ENCODE peak calls at places on chromosome X, in five cellular contexts. P is HepG2, R is HEK293T, Q is SK-N-SH, L is K562. O is an unnamed sample.

GRCh38 chrX:43731086-43731485 is 75.0 kb downstream of the MAOA start:
- DNase-seq in R (no peak), L (no peak), P (no peak), Q (no peak), O (no peak)

GRCh38 chrX:46180258-46180687 is 364.9 kb downstream of the ZNF674 start:
- DNase-seq in R (no peak), P (peak), Q (no peak), L (peak), O (peak)

GRCh38 chrX:24760601-24761000 is 66.9 kb downstream of the POLA1 start:
- DNase-seq in L (no peak), Q (no peak), P (no peak), R (no peak), O (no peak)

GRCh38 chrX:40539214-40540142 is 41.3 kb upstream of the ATP6AP2 start:
- DNase-seq in L (peak), R (peak), P (no peak), Q (no peak), O (peak)

GRCh38 chrX:67693928-67694327 is 150.1 kb downstream of the AR start:
- DNase-seq in R (no peak), P (no peak), Q (no peak), L (no peak), O (no peak)

GRCh38 chrX:136577562-136577961 is 45.5 kb downstream of the VGLL1 start:
- DNase-seq in R (peak), Q (peak), P (peak), L (peak), O (no peak)

GRCh38 chrX:46645614-46646013 is 72.0 kb downstream of the CHST7 start:
- DNase-seq in Q (no peak), L (no peak), R (no peak), P (no peak), O (no peak)

GRCh38 chrX:104098151-104098808 is 14.0 kb upstream of the ZCCHC18 start:
- DNase-seq in P (peak), R (peak), Q (peak), L (peak), O (no peak)

GRCh38 chrX:16931371-16931770 is 15.1 kb upstream of the REPS2 start:
- DNase-seq in R (no peak), L (peak), Q (no peak), P (no peak), O (no peak)

GRCh38 chrX:101642086-101642485 is 17.6 kb downstream of the ARMCX2 start:
- DNase-seq in Q (no peak), L (no peak), R (no peak), P (no peak), O (no peak)

GRCh38 chrX:15299945-15300851 is 15.2 kb downstream of the ASB11 start:
- DNase-seq in R (peak), P (peak), Q (peak), L (peak), O (no peak)
- TF ChIP-seq FOXM1 in R (no peak), P (no peak), Q (no peak), L (no peak), O (no peak)

DNA sequence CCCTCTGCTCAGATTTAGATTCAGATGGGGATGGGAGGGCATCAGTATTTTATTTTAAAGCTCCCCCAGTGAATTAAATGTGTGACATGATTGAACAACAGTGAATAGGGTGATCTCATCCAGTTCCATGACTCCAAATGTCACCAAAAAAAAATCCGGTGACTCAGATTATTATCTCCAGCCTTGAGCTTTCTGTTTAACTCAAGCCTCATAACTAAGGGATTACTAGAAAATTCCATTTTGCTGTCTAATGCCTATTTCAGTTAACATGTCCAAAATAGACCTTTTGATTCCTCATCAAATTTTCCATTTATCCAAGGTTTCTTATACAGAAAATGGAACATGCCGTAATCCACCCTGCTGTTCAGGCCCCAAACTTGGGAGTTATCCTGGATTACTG is 121.9 kb upstream of the TMEM47 start:
- DNase-seq in Q (no peak), P (no peak), L (no peak), R (no peak), O (no peak)
- TF ChIP-seq FOXM1 in Q (no peak), P (no peak), L (no peak), R (no peak), O (no peak)

GRCh38 chrX:139932901-139933796 is at the start of gene ATP11C:
- DNase-seq in Q (peak), L (peak), R (peak), P (peak), O (peak)
- TF ChIP-seq FOXM1 in Q (no peak), L (no peak), R (no peak), P (no peak), O (no peak)

DNA sequence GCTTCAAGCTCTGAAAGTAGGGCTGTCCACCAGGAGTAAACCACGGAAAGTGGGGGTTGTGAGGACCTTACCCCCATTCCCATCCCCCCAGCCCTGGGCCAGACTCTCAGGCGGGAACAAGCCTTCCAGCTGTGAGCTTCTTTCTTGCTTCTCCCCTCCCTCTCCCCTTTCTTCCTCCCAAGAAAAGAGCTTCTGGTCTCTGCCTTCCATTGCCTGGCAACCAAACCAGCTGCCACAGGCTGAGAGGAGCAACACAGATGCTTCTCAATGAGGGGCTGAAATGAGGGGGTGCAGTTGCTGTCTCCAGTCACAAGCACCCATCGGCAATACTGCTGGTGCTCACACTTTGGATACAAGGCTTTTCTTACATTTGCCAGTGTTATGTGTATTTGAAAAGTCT is 72.5 kb downstream of the SLC16A2 start:
- DNase-seq in R (no peak), P (no peak), Q (no peak), L (no peak), O (no peak)
- TF ChIP-seq FOXM1 in R (no peak), P (no peak), Q (no peak), L (no peak), O (no peak)